ENCODE peak calls at places on chromosome 2, in eight cellular contexts. T is fibroblast of pulmonary artery; E is H7; S is upper lobe of right lung; M is NCI-H82; A is iris pigment epithelial cell; I is CD4-positive, CD25-positive, alpha-beta regulatory T cell; X is activated T-helper 1 cell treated with Interleukin-2 at 50 U/mL for 16 hours. B is an unnamed sample.
A peak's percentile ranks its signal among the peaks of the same experiment; 100 is the strongest.

GRCh38 chr2:43332653-43333052 is 106.2 kb upstream of the ZFP36L2 start:
- DNase-seq in E (no peak), I (no peak), A (no peak), T (no peak), M (no peak), S (no peak), X (no peak), B (no peak)

GRCh38 chr2:27298391-27299080 is 9.7 kb downstream of the UCN start:
- DNase-seq in A (no peak), E (no peak), T (peak; percentile 38), I (no peak), M (no peak), S (no peak), X (no peak), B (no peak)

GRCh38 chr2:172978053-172978383 is 97.6 kb upstream of the MAP3K20 start:
- DNase-seq in M (peak; percentile 48), S (no peak), I (no peak), E (no peak), T (no peak), A (no peak), X (no peak), B (no peak)

GRCh38 chr2:135689679-135690078 is 52.0 kb upstream of the UBXN4 start:
- DNase-seq in I (peak; percentile 63), M (no peak), E (no peak), X (no peak), S (no peak), A (no peak), T (no peak), B (no peak)

GRCh38 chr2:108534577-108535379 is 508 bp downstream of the LIMS1 start:
- DNase-seq in S (no peak), A (peak; percentile 49), M (peak; percentile 77), T (peak; percentile 60), I (peak; percentile 55), E (no peak), X (no peak), B (peak; percentile 70)

GRCh38 chr2:25098558-25099486 is 56.9 kb downstream of the EFR3B start:
- DNase-seq in T (peak; percentile 86), X (no peak), E (no peak), I (no peak), S (no peak), A (peak; percentile 70), M (no peak), B (no peak)

GRCh38 chr2:137928547-137929503 is 35.4 kb upstream of the HNMT start:
- DNase-seq in T (peak; percentile 85), S (no peak), E (no peak), X (no peak), M (peak; percentile 93), I (no peak), A (peak; percentile 80), B (peak; percentile 37)

GRCh38 chr2:100786297-100786658 is 33.7 kb upstream of the NPAS2 start:
- DNase-seq in M (no peak), S (peak; percentile 72), A (peak; percentile 80), X (no peak), E (no peak), I (no peak), T (peak; percentile 74), B (peak; percentile 89)

GRCh38 chr2:16315911-16316310 is 349.7 kb downstream of the CYRIA start:
- DNase-seq in T (no peak), I (no peak), A (no peak), X (no peak), M (peak; percentile 28), E (no peak), S (no peak), B (no peak)

GRCh38 chr2:37802106-37802791 is 122.8 kb upstream of the RMDN2 start:
- DNase-seq in X (no peak), T (no peak), I (no peak), M (no peak), S (peak; percentile 83), A (peak; percentile 64), E (no peak), B (peak; percentile 58)

GRCh38 chr2:186675380-186675779 is 18.5 kb upstream of the FAM171B start:
- DNase-seq in E (no peak), A (peak; percentile 78), X (no peak), T (peak; percentile 29), S (no peak), I (no peak), M (no peak), B (no peak)

GRCh38 chr2:101473911-101474751 is 781 bp downstream of the RFX8 start:
- DNase-seq in I (peak; percentile 53), M (no peak), S (peak; percentile 69), E (peak; percentile 89), T (peak; percentile 45), X (no peak), A (peak; percentile 55), B (peak; percentile 82)

GRCh38 chr2:227160164-227160563 is 3.8 kb downstream of the COL4A4 start:
- DNase-seq in T (no peak), A (no peak), S (no peak), M (peak; percentile 2), I (no peak), E (no peak), X (no peak), B (no peak)

GRCh38 chr2:3727397-3728045 is 24.1 kb downstream of the DCDC2C start:
- DNase-seq in S (no peak), X (no peak), M (no peak), T (no peak), I (no peak), E (peak; percentile 69), A (no peak), B (no peak)

GRCh38 chr2:68643011-68643873 is at the start of gene PROKR1:
- DNase-seq in I (peak; percentile 17), A (peak; percentile 11), S (peak; percentile 77), T (peak; percentile 17), E (peak; percentile 84), X (no peak), M (peak; percentile 87), B (peak; percentile 55)